ENCODE peak calls at places on chromosomes 16 and 17, in ten cellular contexts. Z is hepatocyte; V is thyroid gland; F is thoracic aorta; U is mucosa of descending colon; L is colonic mucosa; S is tibial nerve; P is GM23338; X is gastrocnemius medialis; R is CD8-positive, alpha-beta T cell. G is an unnamed sample.

GRCh38 chr16:19432429-19432828 is 14.7 kb downstream of the TMC5 start:
- DNase-seq in Z (peak; percentile 72), V (no peak), F (no peak), U (peak; percentile 78), L (peak; percentile 76), S (no peak), P (peak; percentile 51), X (no peak), R (no peak), G (no peak)

GRCh38 chr17:78709688-78710290 is 72.3 kb downstream of the CYTH1 start:
- DNase-seq in Z (no peak), V (no peak), F (no peak), U (no peak), L (no peak), S (no peak), P (no peak), X (no peak), R (no peak), G (no peak)

GRCh38 chr16:56606688-56607618 is 1.4 kb upstream of the MT2A start:
- DNase-seq in Z (peak; percentile 76), V (peak; percentile 72), F (peak; percentile 77), U (peak; percentile 52), L (peak; percentile 54), S (peak; percentile 82), P (peak; percentile 40), X (peak; percentile 96), R (no peak), G (peak; percentile 79)

GRCh38 chr16:1572664-1573063 is 39.2 kb downstream of the TMEM204 start:
- DNase-seq in Z (no peak), V (no peak), F (no peak), U (no peak), L (no peak), S (no peak), P (no peak), X (no peak), R (no peak), G (no peak)

GRCh38 chr17:15649861-15650391 is 30.4 kb upstream of the FBXW10B start:
- DNase-seq in Z (peak; percentile 42), V (peak; percentile 70), F (no peak), U (peak; percentile 74), L (peak; percentile 87), S (peak; percentile 48), P (no peak), X (peak; percentile 56), R (no peak), G (peak; percentile 61)

GRCh38 chr17:27478901-27479531 is 22.8 kb downstream of the KSR1 start:
- DNase-seq in Z (no peak), V (no peak), F (no peak), U (no peak), L (no peak), S (no peak), P (no peak), X (no peak), R (no peak), G (no peak)

GRCh38 chr17:60231234-60231633 is 81.5 kb downstream of the CA4 start:
- DNase-seq in Z (peak; percentile 15), V (no peak), F (no peak), U (peak; percentile 20), L (no peak), S (no peak), P (peak; percentile 30), X (no peak), R (no peak), G (no peak)

GRCh38 chr17:72390675-72391501 is 270.1 kb downstream of the SOX9 start:
- DNase-seq in Z (no peak), V (no peak), F (no peak), U (no peak), L (no peak), S (no peak), P (no peak), X (no peak), R (no peak), G (no peak)

GRCh38 chr17:80940171-80941123 is 51.2 kb upstream of the CHMP6 start:
- DNase-seq in Z (no peak), V (no peak), F (no peak), U (no peak), L (no peak), S (no peak), P (no peak), X (no peak), R (no peak), G (no peak)

GRCh38 chr17:49875690-49876089 is 27.8 kb upstream of the TAC4 start:
- DNase-seq in Z (no peak), V (peak; percentile 67), F (no peak), U (no peak), L (no peak), S (no peak), P (peak; percentile 57), X (no peak), R (no peak), G (no peak)

GRCh38 chr17:8131844-8132441 is 8.0 kb upstream of the HES7 start:
- DNase-seq in Z (peak; percentile 4), V (no peak), F (no peak), U (no peak), L (no peak), S (no peak), P (no peak), X (no peak), R (no peak), G (no peak)

GRCh38 chr17:9226794-9227135 is 205.5 kb downstream of the NTN1 start:
- DNase-seq in Z (no peak), V (no peak), F (no peak), U (no peak), L (no peak), S (no peak), P (peak; percentile 65), X (no peak), R (no peak), G (peak; percentile 51)

GRCh38 chr17:49450735-49451134 is 36.1 kb upstream of the PHB1 start:
- DNase-seq in Z (no peak), V (no peak), F (no peak), U (no peak), L (no peak), S (no peak), P (no peak), X (no peak), R (no peak), G (no peak)

GRCh38 chr16:30924797-30925645 is 1.6 kb downstream of the FBXL19 start:
- DNase-seq in Z (peak; percentile 8), V (no peak), F (no peak), U (no peak), L (no peak), S (no peak), P (no peak), X (no peak), R (no peak), G (no peak)

GRCh38 chr17:49646391-49647255 is 31.3 kb downstream of the SPOP start:
- DNase-seq in Z (peak; percentile 27), V (peak; percentile 70), F (no peak), U (no peak), L (no peak), S (no peak), P (no peak), X (peak; percentile 90), R (no peak), G (no peak)

GRCh38 chr17:46977348-46977747 is 1.7 kb downstream of the RPRML start:
- DNase-seq in Z (peak; percentile 65), V (peak; percentile 25), F (no peak), U (peak; percentile 27), L (peak; percentile 31), S (no peak), P (peak; percentile 97), X (no peak), R (no peak), G (no peak)
- TF ChIP-seq CTCF in Z (peak; percentile 25), V (peak; percentile 7), F (no peak), U (no peak), L (no peak), S (no peak), P (peak; percentile 61), X (no peak), R (no peak), G (no peak)

GRCh38 chr16:35516551-35516950 is 2057.1 kb downstream of the TP53TG3F start:
- DNase-seq in Z (no peak), V (no peak), F (no peak), U (no peak), L (no peak), S (no peak), P (no peak), X (no peak), R (no peak), G (no peak)

GRCh38 chr16:35516971-35517370 is 2057.6 kb downstream of the TP53TG3F start:
- DNase-seq in Z (no peak), V (no peak), F (no peak), U (no peak), L (no peak), S (no peak), P (no peak), X (no peak), R (no peak), G (no peak)
- H3K4me1 ChIP-seq in Z (no peaks in the 10 kb centered on the region), V (no peaks in the 10 kb centered on the region), F (no peaks in the 10 kb centered on the region), U (no peaks in the 10 kb centered on the region), L (no peaks in the 10 kb centered on the region), S (no peaks in the 10 kb centered on the region), P (no peaks in the 10 kb centered on the region), X (no peaks in the 10 kb centered on the region), R (no peaks in the 10 kb centered on the region), G (no peaks in the 10 kb centered on the region)

GRCh38 chr17:68972119-68972704 is 17.0 kb upstream of the ABCA8 start:
- DNase-seq in Z (peak; percentile 47), V (no peak), F (no peak), U (peak; percentile 21), L (no peak), S (peak; percentile 36), P (peak; percentile 65), X (no peak), R (no peak), G (no peak)
- H3K36me3 ChIP-seq in Z (no peaks in the 10 kb centered on the region), V (no peaks in the 10 kb centered on the region), F (no peaks in the 10 kb centered on the region), U (no peaks in the 10 kb centered on the region), L (no peaks in the 10 kb centered on the region), S (peaks cover 25% of the 10 kb centered on the region), P (no peaks in the 10 kb centered on the region), X (peaks cover 32% of the 10 kb centered on the region), R (no peaks in the 10 kb centered on the region), G (no peaks in the 10 kb centered on the region)

GRCh38 chr17:37358830-37359681 is 16.7 kb upstream of the C17orf78 start:
- DNase-seq in Z (peak; percentile 98), V (peak; percentile 96), F (peak; percentile 79), U (peak; percentile 94), L (peak; percentile 95), S (peak; percentile 88), P (peak; percentile 98), X (peak; percentile 96), R (peak; percentile 82), G (peak; percentile 94)
- TF ChIP-seq CTCF in Z (peak; percentile 16), V (peak; percentile 54), F (no peak), U (peak; percentile 42), L (peak; percentile 27), S (peak; percentile 76), P (no peak), X (no peak), R (no peak), G (peak; percentile 18)

DNA sequence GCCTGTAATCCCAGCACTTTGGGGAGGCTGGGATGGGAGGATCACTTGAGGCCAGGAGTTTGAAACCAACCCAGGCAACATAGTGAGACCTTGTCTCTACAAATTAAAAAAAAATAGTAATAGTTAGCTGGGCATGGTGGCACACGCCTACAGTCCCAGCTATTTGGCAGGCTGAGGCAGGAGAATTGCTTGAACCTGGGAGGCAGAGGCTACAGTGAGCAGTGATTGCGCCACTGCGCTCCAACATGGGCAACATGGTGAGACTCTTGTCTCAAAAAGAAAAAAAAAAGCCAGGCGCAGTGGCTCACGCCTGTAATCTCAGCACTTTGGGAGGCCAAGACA is 56.9 kb upstream of the MRTFB start:
- DNase-seq in Z (no peak), V (no peak), F (no peak), U (no peak), L (no peak), S (no peak), P (no peak), X (no peak), R (no peak), G (no peak)
- H3K4me1 ChIP-seq in Z (peaks cover 23% of the 10 kb centered on the region), V (peaks cover 58% of the 10 kb centered on the region), F (peaks cover 16% of the 10 kb centered on the region), U (peaks cover 4% of the 10 kb centered on the region), L (no peaks in the 10 kb centered on the region), S (peaks cover 10% of the 10 kb centered on the region), P (peaks cover 25% of the 10 kb centered on the region), X (peaks cover 44% of the 10 kb centered on the region), R (no peaks in the 10 kb centered on the region), G (peaks cover 32% of the 10 kb centered on the region)

GRCh38 chr17:5297245-5297644 is 15.2 kb downstream of the RABEP1 start:
- DNase-seq in Z (no peak), V (no peak), F (no peak), U (no peak), L (no peak), S (no peak), P (no peak), X (no peak), R (no peak), G (no peak)
- H3K36me3 ChIP-seq in Z (no peaks in the 10 kb centered on the region), V (no peaks in the 10 kb centered on the region), F (no peaks in the 10 kb centered on the region), U (no peaks in the 10 kb centered on the region), L (no peaks in the 10 kb centered on the region), S (no peaks in the 10 kb centered on the region), P (no peaks in the 10 kb centered on the region), X (no peaks in the 10 kb centered on the region), R (no peaks in the 10 kb centered on the region), G (no peaks in the 10 kb centered on the region)

G was measured in left lung.